ENCODE peak calls at places on chromosomes 7 and 10, in six cellular contexts. One of them, this sample, is unnamed.
A peak's percentile ranks its signal among the peaks of the same experiment; 100 is the strongest.

GRCh38 chr7:85041599-85042216 is 145.1 kb downstream of the SEMA3D start:
- DNase-seq in choroid plexus epithelial cell: peak; percentile 86
- DNase-seq in transverse colon: peak; percentile 68
- DNase-seq in lower lobe of right lung: peak; percentile 52
- DNase-seq in GM13976: no peak
- DNase-seq in AG09309: peak; percentile 31
- DNase-seq in this sample: peak; percentile 4

GRCh38 chr10:58969578-58969977 is 206.9 kb upstream of the PHYHIPL start:
- DNase-seq in transverse colon: no peak
- DNase-seq in choroid plexus epithelial cell: no peak
- DNase-seq in lower lobe of right lung: no peak
- DNase-seq in GM13976: no peak
- DNase-seq in AG09309: peak; percentile 5
- DNase-seq in this sample: no peak

GRCh38 chr7:16918288-16918895 is 36.6 kb upstream of the AGR3 start:
- DNase-seq in GM13976: peak; percentile 21
- DNase-seq in lower lobe of right lung: no peak
- DNase-seq in AG09309: no peak
- DNase-seq in choroid plexus epithelial cell: peak; percentile 76
- DNase-seq in transverse colon: no peak
- DNase-seq in this sample: no peak

GRCh38 chr10:122949296-122949695 is 4.7 kb downstream of the C10orf88 start:
- DNase-seq in GM13976: no peak
- DNase-seq in transverse colon: no peak
- DNase-seq in choroid plexus epithelial cell: no peak
- DNase-seq in lower lobe of right lung: no peak
- DNase-seq in AG09309: no peak
- DNase-seq in this sample: no peak

GRCh38 chr7:54581511-54581910 is 39.3 kb downstream of the VSTM2A start:
- DNase-seq in AG09309: no peak
- DNase-seq in lower lobe of right lung: no peak
- DNase-seq in transverse colon: no peak
- DNase-seq in choroid plexus epithelial cell: no peak
- DNase-seq in GM13976: no peak
- DNase-seq in this sample: no peak

GRCh38 chr7:6273380-6273837 is 985 bp upstream of the CYTH3 start:
- DNase-seq in lower lobe of right lung: no peak
- DNase-seq in GM13976: no peak
- DNase-seq in transverse colon: peak; percentile 77
- DNase-seq in AG09309: no peak
- DNase-seq in choroid plexus epithelial cell: no peak
- DNase-seq in this sample: no peak

GRCh38 chr7:113394856-113395255 is 276.5 kb upstream of the SMIM30 start:
- DNase-seq in transverse colon: no peak
- DNase-seq in choroid plexus epithelial cell: peak; percentile 48
- DNase-seq in GM13976: no peak
- DNase-seq in AG09309: no peak
- DNase-seq in lower lobe of right lung: no peak
- DNase-seq in this sample: no peak

GRCh38 chr7:117970806-117971205 is 97.6 kb upstream of the CTTNBP2 start:
- DNase-seq in choroid plexus epithelial cell: no peak
- DNase-seq in lower lobe of right lung: no peak
- DNase-seq in transverse colon: no peak
- DNase-seq in AG09309: no peak
- DNase-seq in GM13976: no peak
- DNase-seq in this sample: no peak

GRCh38 chr7:31056775-31057346 is 4.8 kb downstream of the ADCYAP1R1 start:
- DNase-seq in transverse colon: no peak
- DNase-seq in AG09309: no peak
- DNase-seq in lower lobe of right lung: no peak
- DNase-seq in choroid plexus epithelial cell: no peak
- DNase-seq in GM13976: no peak
- DNase-seq in this sample: no peak

GRCh38 chr7:149103424-149103823 is 12.9 kb upstream of the ZNF786 start:
- DNase-seq in AG09309: no peak
- DNase-seq in transverse colon: no peak
- DNase-seq in GM13976: no peak
- DNase-seq in lower lobe of right lung: no peak
- DNase-seq in choroid plexus epithelial cell: no peak
- DNase-seq in this sample: no peak

GRCh38 chr7:122166708-122167107 is 22.7 kb upstream of the AASS start:
- DNase-seq in transverse colon: no peak
- DNase-seq in lower lobe of right lung: no peak
- DNase-seq in choroid plexus epithelial cell: peak; percentile 91
- DNase-seq in AG09309: peak; percentile 52
- DNase-seq in GM13976: no peak
- DNase-seq in this sample: no peak

GRCh38 chr7:117137868-117138267 is 184.6 kb downstream of the ST7 start:
- DNase-seq in AG09309: no peak
- DNase-seq in transverse colon: no peak
- DNase-seq in choroid plexus epithelial cell: peak; percentile 49
- DNase-seq in lower lobe of right lung: no peak
- DNase-seq in GM13976: no peak
- DNase-seq in this sample: no peak

GRCh38 chr10:22345301-22346086 is at the start of gene SPAG6:
- DNase-seq in AG09309: no peak
- DNase-seq in choroid plexus epithelial cell: no peak
- DNase-seq in lower lobe of right lung: peak; percentile 80
- DNase-seq in transverse colon: peak; percentile 55
- DNase-seq in GM13976: peak; percentile 48
- DNase-seq in this sample: peak; percentile 77

GRCh38 chr7:47504546-47505316 is 77.2 kb downstream of the TNS3 start:
- DNase-seq in AG09309: no peak
- DNase-seq in choroid plexus epithelial cell: no peak
- DNase-seq in lower lobe of right lung: no peak
- DNase-seq in GM13976: no peak
- DNase-seq in transverse colon: no peak
- DNase-seq in this sample: no peak

GRCh38 chr7:117019786-117020604 is 66.7 kb downstream of the ST7 start:
- DNase-seq in GM13976: no peak
- DNase-seq in AG09309: no peak
- DNase-seq in choroid plexus epithelial cell: peak; percentile 96
- DNase-seq in transverse colon: peak; percentile 37
- DNase-seq in lower lobe of right lung: peak; percentile 50
- DNase-seq in this sample: no peak

GRCh38 chr7:112383671-112384417 is 66.4 kb upstream of the IFRD1 start:
- DNase-seq in lower lobe of right lung: no peak
- DNase-seq in transverse colon: no peak
- DNase-seq in choroid plexus epithelial cell: peak; percentile 49
- DNase-seq in GM13976: no peak
- DNase-seq in AG09309: no peak
- DNase-seq in this sample: no peak

GRCh38 chr7:32583791-32584190 is 88.5 kb downstream of the AVL9 start:
- DNase-seq in choroid plexus epithelial cell: peak; percentile 96
- DNase-seq in AG09309: peak; percentile 45
- DNase-seq in lower lobe of right lung: no peak
- DNase-seq in GM13976: no peak
- DNase-seq in transverse colon: no peak
- DNase-seq in this sample: no peak

DNA sequence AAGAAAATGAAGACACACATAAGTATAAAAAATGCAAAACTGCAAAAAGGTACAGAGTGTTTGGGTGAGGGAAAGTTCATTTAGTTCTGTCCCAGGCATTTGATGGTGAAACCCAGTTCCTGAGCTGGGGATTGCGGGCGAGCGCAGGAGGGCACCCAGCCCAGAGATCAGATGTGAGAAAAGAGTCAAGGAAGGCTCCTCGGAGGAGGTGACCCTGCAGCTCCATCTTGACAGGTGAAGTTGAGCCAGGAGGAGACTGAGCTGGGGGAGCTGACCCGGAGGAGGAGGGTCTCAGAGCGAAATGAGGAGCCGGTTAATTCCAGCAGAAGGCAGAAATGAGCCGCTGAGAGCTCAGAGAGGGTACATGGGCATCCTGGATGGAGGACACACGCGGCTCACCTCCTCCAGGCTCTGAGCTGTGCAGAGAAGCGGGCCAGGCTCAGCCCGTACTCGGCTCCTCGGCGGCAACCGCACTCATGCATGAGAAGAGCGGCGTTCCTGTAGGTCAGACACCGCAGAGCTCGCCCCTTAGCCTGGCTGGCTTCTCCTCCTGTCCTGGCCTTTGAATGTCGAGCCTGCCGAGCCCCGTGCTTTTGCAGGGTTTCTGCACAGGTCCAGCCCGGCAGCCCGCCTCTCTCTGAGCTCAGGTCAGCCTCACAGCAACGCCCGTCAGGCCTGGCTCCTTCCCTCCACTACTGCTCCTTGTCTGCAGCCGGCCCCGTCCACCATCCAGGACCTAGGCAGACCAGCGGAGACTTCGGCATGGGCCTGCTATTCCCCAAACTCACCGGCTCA is 9.5 kb upstream of the RAMP3 start:
- DNase-seq in transverse colon: no peak
- DNase-seq in GM13976: no peak
- DNase-seq in choroid plexus epithelial cell: no peak
- DNase-seq in lower lobe of right lung: no peak
- DNase-seq in AG09309: no peak
- DNase-seq in this sample: no peak
- TF ChIP-seq CTCF in transverse colon: no peak
- TF ChIP-seq CTCF in GM13976: no peak
- TF ChIP-seq CTCF in choroid plexus epithelial cell: no peak
- TF ChIP-seq CTCF in lower lobe of right lung: no peak
- TF ChIP-seq CTCF in AG09309: no peak
- TF ChIP-seq CTCF in this sample: no peak

DNA sequence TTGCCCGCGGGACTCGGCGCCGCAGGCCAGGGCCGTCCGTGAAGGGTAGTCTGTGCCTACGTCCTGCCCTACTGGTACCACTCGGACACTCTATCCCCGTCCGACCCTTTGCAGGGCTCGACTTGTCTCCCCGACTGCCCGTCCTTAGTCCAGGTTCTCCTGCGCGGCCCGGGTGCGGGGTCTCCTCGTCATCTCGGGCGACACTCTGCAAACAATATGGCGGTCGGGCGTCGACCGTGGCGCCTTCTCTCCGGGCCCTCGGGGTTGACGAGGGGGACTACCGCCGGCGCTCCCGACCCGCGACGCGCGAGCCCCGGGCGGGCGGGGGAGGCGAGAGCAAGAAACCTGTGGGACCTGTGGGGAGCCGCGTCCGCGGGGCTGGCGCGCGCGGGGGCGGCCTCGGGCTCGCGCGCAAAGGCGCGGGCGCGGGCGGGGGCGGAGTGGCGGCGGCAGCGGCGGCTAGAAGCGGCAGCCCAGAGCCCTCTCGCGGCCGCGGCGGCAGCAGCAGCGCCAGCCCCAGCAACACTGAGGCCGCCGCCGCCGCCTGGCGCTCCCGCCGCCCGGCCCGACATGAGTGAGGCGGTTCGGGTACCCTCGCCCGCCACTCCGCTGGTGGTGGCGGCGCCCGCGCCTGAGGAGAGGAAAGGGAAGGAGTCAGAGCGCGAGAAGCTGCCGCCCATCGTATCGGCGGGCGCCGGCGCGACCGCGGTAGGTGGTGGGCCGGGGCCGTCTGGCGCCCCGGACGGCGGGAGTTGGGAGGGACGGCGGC is at the start of gene HECTD2:
- DNase-seq in GM13976: peak; percentile 88
- DNase-seq in choroid plexus epithelial cell: peak; percentile 76
- DNase-seq in AG09309: no peak
- DNase-seq in transverse colon: peak; percentile 84
- DNase-seq in lower lobe of right lung: peak; percentile 90
- DNase-seq in this sample: peak; percentile 91
- TF ChIP-seq CTCF in GM13976: peak; percentile 77
- TF ChIP-seq CTCF in choroid plexus epithelial cell: peak; percentile 26
- TF ChIP-seq CTCF in AG09309: no peak
- TF ChIP-seq CTCF in transverse colon: no peak
- TF ChIP-seq CTCF in lower lobe of right lung: peak; percentile 32
- TF ChIP-seq CTCF in this sample: peak; percentile 86

GRCh38 chr7:48876087-48876486 is 48.3 kb upstream of the CDC14C start:
- DNase-seq in choroid plexus epithelial cell: no peak
- DNase-seq in GM13976: no peak
- DNase-seq in AG09309: no peak
- DNase-seq in lower lobe of right lung: no peak
- DNase-seq in transverse colon: no peak
- DNase-seq in this sample: no peak
- TF ChIP-seq CTCF in choroid plexus epithelial cell: no peak
- TF ChIP-seq CTCF in GM13976: no peak
- TF ChIP-seq CTCF in AG09309: no peak
- TF ChIP-seq CTCF in lower lobe of right lung: no peak
- TF ChIP-seq CTCF in transverse colon: no peak
- TF ChIP-seq CTCF in this sample: no peak

GRCh38 chr7:139699640-139700504 is 77.9 kb downstream of the HIPK2 start:
- DNase-seq in AG09309: no peak
- DNase-seq in lower lobe of right lung: no peak
- DNase-seq in choroid plexus epithelial cell: no peak
- DNase-seq in transverse colon: no peak
- DNase-seq in GM13976: no peak
- DNase-seq in this sample: no peak
- TF ChIP-seq CTCF in AG09309: peak; percentile 13
- TF ChIP-seq CTCF in lower lobe of right lung: no peak
- TF ChIP-seq CTCF in choroid plexus epithelial cell: peak; percentile 28
- TF ChIP-seq CTCF in transverse colon: no peak
- TF ChIP-seq CTCF in GM13976: no peak
- TF ChIP-seq CTCF in this sample: peak; percentile 33

DNA sequence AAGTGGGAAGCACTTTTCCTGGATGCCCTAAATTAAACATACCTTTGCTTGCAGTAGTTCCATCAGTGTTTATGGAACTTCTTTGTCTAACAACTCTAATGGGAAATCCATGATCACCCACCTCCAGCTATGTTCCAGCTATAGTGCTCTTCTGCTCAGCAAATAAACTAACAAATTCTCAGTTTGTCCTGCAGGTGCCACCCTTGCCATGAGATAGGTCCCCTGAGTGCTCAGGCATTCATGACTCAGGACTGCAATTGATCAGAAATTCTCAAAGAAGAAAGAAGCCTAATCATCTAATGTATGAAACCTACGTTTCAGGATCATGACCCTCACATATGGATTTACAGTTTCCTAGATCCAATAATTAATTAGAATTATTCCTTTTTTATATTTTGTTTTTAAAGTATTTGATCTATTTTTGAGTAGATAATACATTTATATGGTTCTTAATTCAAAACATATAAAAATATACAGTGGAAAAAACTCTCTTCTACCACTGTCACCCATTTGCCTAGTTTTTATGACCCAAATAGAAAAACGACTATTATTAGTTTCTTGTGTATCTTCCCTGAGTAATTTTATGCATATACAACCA is 48.7 kb upstream of the DYNC1I1 start:
- DNase-seq in GM13976: peak; percentile 28
- DNase-seq in lower lobe of right lung: no peak
- DNase-seq in transverse colon: no peak
- DNase-seq in AG09309: peak; percentile 13
- DNase-seq in choroid plexus epithelial cell: peak; percentile 76
- DNase-seq in this sample: peak; percentile 33
- TF ChIP-seq CTCF in GM13976: peak; percentile 22
- TF ChIP-seq CTCF in lower lobe of right lung: peak; percentile 26
- TF ChIP-seq CTCF in transverse colon: peak; percentile 30
- TF ChIP-seq CTCF in AG09309: peak; percentile 47
- TF ChIP-seq CTCF in choroid plexus epithelial cell: peak; percentile 66
- TF ChIP-seq CTCF in this sample: peak; percentile 57

GRCh38 chr7:104272767-104273384 is 55.5 kb upstream of the LHFPL3 start:
- DNase-seq in transverse colon: no peak
- DNase-seq in choroid plexus epithelial cell: peak; percentile 77
- DNase-seq in AG09309: peak; percentile 17
- DNase-seq in lower lobe of right lung: no peak
- DNase-seq in GM13976: peak; percentile 36
- DNase-seq in this sample: peak; percentile 27
- TF ChIP-seq CTCF in transverse colon: peak; percentile 52
- TF ChIP-seq CTCF in choroid plexus epithelial cell: peak; percentile 72
- TF ChIP-seq CTCF in AG09309: peak; percentile 61
- TF ChIP-seq CTCF in lower lobe of right lung: peak; percentile 34
- TF ChIP-seq CTCF in GM13976: peak; percentile 35
- TF ChIP-seq CTCF in this sample: peak; percentile 65

GRCh38 chr7:171364-171904 is 20.9 kb upstream of the FAM20C start:
- DNase-seq in GM13976: no peak
- DNase-seq in choroid plexus epithelial cell: no peak
- DNase-seq in transverse colon: no peak
- DNase-seq in AG09309: no peak
- DNase-seq in lower lobe of right lung: peak; percentile 40
- DNase-seq in this sample: no peak
- TF ChIP-seq CTCF in GM13976: no peak
- TF ChIP-seq CTCF in choroid plexus epithelial cell: peak; percentile 21
- TF ChIP-seq CTCF in transverse colon: no peak
- TF ChIP-seq CTCF in AG09309: no peak
- TF ChIP-seq CTCF in lower lobe of right lung: no peak
- TF ChIP-seq CTCF in this sample: no peak

GRCh38 chr7:28808786-28809533 is 149.2 kb downstream of the TRIL start:
- DNase-seq in transverse colon: peak; percentile 70
- DNase-seq in lower lobe of right lung: peak; percentile 48
- DNase-seq in GM13976: no peak
- DNase-seq in AG09309: no peak
- DNase-seq in choroid plexus epithelial cell: peak; percentile 26
- DNase-seq in this sample: no peak
- TF ChIP-seq CTCF in transverse colon: no peak
- TF ChIP-seq CTCF in lower lobe of right lung: no peak
- TF ChIP-seq CTCF in GM13976: peak; percentile 18
- TF ChIP-seq CTCF in AG09309: no peak
- TF ChIP-seq CTCF in choroid plexus epithelial cell: no peak
- TF ChIP-seq CTCF in this sample: no peak